ENCODE peak calls at places on chromosomes 5 and 9, in ten cellular contexts. W is hepatocyte, V is SHP77, K is fibroblast of the conjunctiva, C is caudate nucleus, Q is non-pigmented ciliary epithelial cell, A is H9, Y is progenitor cell of endocrine pancreas, N is KBM-7, I is amygdala. F is an unnamed sample.

GRCh38 chr5:157487358-157487757 is 27.3 kb downstream of the NIPAL4 start:
- DNase-seq in W (no peak), V (no peak), K (no peak), C (no peak), Q (no peak), A (no peak), Y (no peak), N (no peak), I (no peak), F (no peak)

GRCh38 chr5:89930591-89931383 is 478.8 kb downstream of the CETN3 start:
- DNase-seq in W (no peak), V (no peak), K (peak; percentile 45), C (no peak), Q (peak; percentile 43), A (no peak), Y (no peak), N (no peak), I (no peak), F (no peak)

GRCh38 chr9:69325409-69326212 is 596 bp downstream of the ENTREP1 start:
- DNase-seq in W (peak; percentile 43), V (no peak), K (no peak), C (peak; percentile 16), Q (no peak), A (peak; percentile 52), Y (peak; percentile 20), N (peak; percentile 6), I (no peak), F (no peak)

GRCh38 chr5:157309796-157310195 is 43.9 kb downstream of the CYFIP2 start:
- DNase-seq in W (no peak), V (no peak), K (no peak), C (no peak), Q (no peak), A (peak; percentile 50), Y (no peak), N (no peak), I (no peak), F (no peak)

GRCh38 chr5:73822989-73823339 is 197.0 kb downstream of the ARHGEF28 start:
- DNase-seq in W (peak; percentile 34), V (no peak), K (no peak), C (no peak), Q (no peak), A (no peak), Y (no peak), N (no peak), I (no peak), F (no peak)

GRCh38 chr5:6197427-6197826 is 180.9 kb downstream of the MED10 start:
- DNase-seq in W (no peak), V (no peak), K (no peak), C (no peak), Q (no peak), A (no peak), Y (no peak), N (peak; percentile 11), I (no peak), F (no peak)

GRCh38 chr9:22693151-22693550 is 246.5 kb downstream of the DMRTA1 start:
- DNase-seq in W (no peak), V (no peak), K (no peak), C (no peak), Q (no peak), A (no peak), Y (no peak), N (no peak), I (no peak), F (no peak)

GRCh38 chr5:7773178-7773577 is 77.8 kb downstream of the CFAP90 start:
- DNase-seq in W (no peak), V (no peak), K (no peak), C (no peak), Q (no peak), A (no peak), Y (no peak), N (no peak), I (no peak), F (no peak)

GRCh38 chr5:169871816-169872215 is 108.5 kb downstream of the INSYN2B start:
- DNase-seq in W (no peak), V (no peak), K (no peak), C (no peak), Q (no peak), A (no peak), Y (no peak), N (no peak), I (no peak), F (no peak)

GRCh38 chr5:39586185-39586584 is 161.4 kb upstream of the DAB2 start:
- DNase-seq in W (no peak), V (no peak), K (no peak), C (no peak), Q (no peak), A (no peak), Y (no peak), N (no peak), I (no peak), F (no peak)

GRCh38 chr9:6708732-6709131 is 49.0 kb upstream of the KDM4C start:
- DNase-seq in W (no peak), V (no peak), K (no peak), C (no peak), Q (no peak), A (no peak), Y (no peak), N (peak; percentile 49), I (no peak), F (no peak)

GRCh38 chr5:72770266-72770665 is 46.2 kb upstream of the TNPO1 start:
- DNase-seq in W (no peak), V (no peak), K (no peak), C (no peak), Q (no peak), A (no peak), Y (no peak), N (no peak), I (no peak), F (no peak)

GRCh38 chr5:89282832-89283510 is 400.0 kb upstream of the MEF2C start:
- DNase-seq in W (peak; percentile 7), V (no peak), K (no peak), C (no peak), Q (peak; percentile 68), A (no peak), Y (no peak), N (no peak), I (no peak), F (no peak)

GRCh38 chr5:65809817-65810531 is 88.0 kb downstream of the NLN start:
- DNase-seq in W (peak; percentile 57), V (no peak), K (peak; percentile 43), C (peak; percentile 30), Q (no peak), A (no peak), Y (no peak), N (no peak), I (no peak), F (no peak)

GRCh38 chr5:60959156-60959555 is 14.2 kb downstream of the NDUFAF2 start:
- DNase-seq in W (no peak), V (no peak), K (peak; percentile 4), C (no peak), Q (no peak), A (no peak), Y (no peak), N (peak; percentile 45), I (no peak), F (no peak)

GRCh38 chr9:113454914-113455761 is 8.4 kb upstream of the RGS3 start:
- DNase-seq in W (peak; percentile 85), V (peak; percentile 57), K (peak; percentile 60), C (no peak), Q (peak; percentile 88), A (no peak), Y (no peak), N (no peak), I (no peak), F (no peak)

GRCh38 chr5:138936968-138937345 is 61.8 kb upstream of the LRRTM2 start:
- DNase-seq in W (no peak), V (no peak), K (no peak), C (no peak), Q (no peak), A (no peak), Y (no peak), N (no peak), I (no peak), F (no peak)

GRCh38 chr9:73683862-73684591 is 532.4 kb downstream of the ANXA1 start:
- DNase-seq in W (peak; percentile 46), V (peak; percentile 22), K (peak; percentile 52), C (no peak), Q (peak; percentile 61), A (peak; percentile 44), Y (no peak), N (peak; percentile 32), I (no peak), F (no peak)